ENCODE peak calls at places on chromosomes 4 and X, in four cellular contexts. One of them, this sample, is unnamed.

GRCh38 chrX:40380649-40381488 is 199.9 kb upstream of the ATP6AP2 start:
- DNase-seq in stimulated activated CD4-positive, alpha-beta T cell treated with anti-CD3 and anti-CD28 coated beads, Interleukin-15, amount 100 ng/mL, for 24 hours: no peak
- DNase-seq in hypothalamus: no peak
- DNase-seq in coronary artery: peak; percentile 50
- DNase-seq in this sample: no peak

GRCh38 chrX:48800574-48801280 is 1.1 kb upstream of the HDAC6 start:
- DNase-seq in stimulated activated CD4-positive, alpha-beta T cell treated with anti-CD3 and anti-CD28 coated beads, Interleukin-15, amount 100 ng/mL, for 24 hours: no peak
- DNase-seq in hypothalamus: no peak
- DNase-seq in coronary artery: no peak
- DNase-seq in this sample: no peak

GRCh38 chr4:43146198-43146597 is 253.7 kb downstream of the GRXCR1 start:
- DNase-seq in hypothalamus: no peak
- DNase-seq in stimulated activated CD4-positive, alpha-beta T cell treated with anti-CD3 and anti-CD28 coated beads, Interleukin-15, amount 100 ng/mL, for 24 hours: no peak
- DNase-seq in coronary artery: no peak
- DNase-seq in this sample: no peak

GRCh38 chrX:99091459-99091858 is 1318.6 kb downstream of the PCDH19 start:
- DNase-seq in hypothalamus: no peak
- DNase-seq in coronary artery: no peak
- DNase-seq in stimulated activated CD4-positive, alpha-beta T cell treated with anti-CD3 and anti-CD28 coated beads, Interleukin-15, amount 100 ng/mL, for 24 hours: no peak
- DNase-seq in this sample: no peak

GRCh38 chr4:48017108-48017527 is 546 bp downstream of the NIPAL1 start:
- DNase-seq in stimulated activated CD4-positive, alpha-beta T cell treated with anti-CD3 and anti-CD28 coated beads, Interleukin-15, amount 100 ng/mL, for 24 hours: peak; percentile 78
- DNase-seq in coronary artery: peak; percentile 77
- DNase-seq in hypothalamus: peak; percentile 14
- DNase-seq in this sample: peak; percentile 81

GRCh38 chrX:93874554-93874953 is 200.5 kb downstream of the FAM133A start:
- DNase-seq in hypothalamus: no peak
- DNase-seq in coronary artery: no peak
- DNase-seq in stimulated activated CD4-positive, alpha-beta T cell treated with anti-CD3 and anti-CD28 coated beads, Interleukin-15, amount 100 ng/mL, for 24 hours: no peak
- DNase-seq in this sample: no peak

GRCh38 chrX:16700734-16701133 is 11.7 kb downstream of the CTPS2 start:
- DNase-seq in hypothalamus: no peak
- DNase-seq in stimulated activated CD4-positive, alpha-beta T cell treated with anti-CD3 and anti-CD28 coated beads, Interleukin-15, amount 100 ng/mL, for 24 hours: no peak
- DNase-seq in coronary artery: no peak
- DNase-seq in this sample: no peak

GRCh38 chrX:133638285-133638684 is 223.0 kb upstream of the GPC4 start:
- DNase-seq in stimulated activated CD4-positive, alpha-beta T cell treated with anti-CD3 and anti-CD28 coated beads, Interleukin-15, amount 100 ng/mL, for 24 hours: no peak
- DNase-seq in coronary artery: no peak
- DNase-seq in hypothalamus: peak; percentile 19
- DNase-seq in this sample: no peak

GRCh38 chr4:7196731-7197130 is 4.4 kb downstream of the SORCS2 start:
- DNase-seq in coronary artery: peak; percentile 24
- DNase-seq in stimulated activated CD4-positive, alpha-beta T cell treated with anti-CD3 and anti-CD28 coated beads, Interleukin-15, amount 100 ng/mL, for 24 hours: no peak
- DNase-seq in hypothalamus: no peak
- DNase-seq in this sample: peak; percentile 13

GRCh38 chr4:176778063-176778462 is 14.7 kb downstream of the VEGFC start:
- DNase-seq in stimulated activated CD4-positive, alpha-beta T cell treated with anti-CD3 and anti-CD28 coated beads, Interleukin-15, amount 100 ng/mL, for 24 hours: no peak
- DNase-seq in hypothalamus: no peak
- DNase-seq in coronary artery: no peak
- DNase-seq in this sample: no peak

GRCh38 chr4:109499513-109499912 is 60.5 kb upstream of the MCUB start:
- DNase-seq in hypothalamus: no peak
- DNase-seq in stimulated activated CD4-positive, alpha-beta T cell treated with anti-CD3 and anti-CD28 coated beads, Interleukin-15, amount 100 ng/mL, for 24 hours: no peak
- DNase-seq in coronary artery: no peak
- DNase-seq in this sample: no peak

This sample was measured in type B pancreatic cell.